ENCODE peak calls at places on chromosomes 3 and 15, in eight cellular contexts. A, C, X, M, Z, N, R and K are unnamed samples.

GRCh38 chr3:185722920-185723319 is 101.9 kb downstream of the IGF2BP2 start:
- DNase-seq in A (no peak), C (no peak), X (no peak), M (no peak), Z (no peak), N (no peak), R (no peak), K (no peak)

GRCh38 chr15:71154607-71155200 is 39.4 kb downstream of the THSD4 start:
- DNase-seq in A (no peak), C (no peak), X (no peak), M (no peak), Z (no peak), N (no peak), R (no peak), K (no peak)

GRCh38 chr3:129315386-129315991 is 36.8 kb downstream of the HMCES start:
- DNase-seq in A (peak), C (peak), X (peak), M (peak), Z (peak), N (peak), R (peak), K (peak)

GRCh38 chr3:132245547-132245946 is 71.7 kb upstream of the ACP3 start:
- DNase-seq in A (peak), C (no peak), X (no peak), M (no peak), Z (no peak), N (no peak), R (no peak), K (no peak)

GRCh38 chr3:38003371-38003816 is 12.8 kb downstream of the VILL start:
- DNase-seq in A (peak), C (peak), X (peak), M (peak), Z (peak), N (peak), R (peak), K (peak)

GRCh38 chr15:62254137-62254934 is 89.3 kb upstream of the C2CD4B start:
- DNase-seq in A (peak), C (peak), X (peak), M (peak), Z (peak), N (peak), R (peak), K (peak)

GRCh38 chr3:127172211-127172610 is 20.7 kb upstream of the PRR23E start:
- DNase-seq in A (no peak), C (no peak), X (peak), M (no peak), Z (no peak), N (no peak), R (no peak), K (no peak)

GRCh38 chr3:183252973-183253363 is at the start of gene B3GNT5:
- DNase-seq in A (peak), C (peak), X (peak), M (peak), Z (no peak), N (no peak), R (peak), K (peak)

GRCh38 chr3:171461087-171461917 is 1.1 kb upstream of the TNIK start:
- DNase-seq in A (no peak), C (peak), X (no peak), M (no peak), Z (no peak), N (peak), R (peak), K (no peak)

GRCh38 chr3:114551770-114552526 is 258.1 kb downstream of the TIGIT start:
- DNase-seq in A (peak), C (peak), X (peak), M (no peak), Z (no peak), N (no peak), R (no peak), K (no peak)

GRCh38 chr3:170081079-170081741 is 43.4 kb downstream of the GPR160 start:
- DNase-seq in A (no peak), C (no peak), X (no peak), M (no peak), Z (no peak), N (no peak), R (no peak), K (no peak)

GRCh38 chr15:38283010-38283409 is 30.4 kb downstream of the SPRED1 start:
- DNase-seq in A (no peak), C (no peak), X (no peak), M (no peak), Z (no peak), N (no peak), R (no peak), K (no peak)

GRCh38 chr3:131591394-131591990 is 88.7 kb upstream of the MRPL3 start:
- DNase-seq in A (peak), C (peak), X (no peak), M (no peak), Z (no peak), N (no peak), R (no peak), K (no peak)

GRCh38 chr15:66142341-66142740 is 111.2 kb downstream of the MEGF11 start:
- DNase-seq in A (no peak), C (no peak), X (no peak), M (no peak), Z (no peak), N (no peak), R (no peak), K (no peak)

GRCh38 chr15:39589193-39589814 is 8.4 kb downstream of the THBS1 start:
- DNase-seq in A (no peak), C (no peak), X (no peak), M (no peak), Z (no peak), N (no peak), R (no peak), K (no peak)

GRCh38 chr3:18082551-18083272 is 340.3 kb upstream of the TBC1D5 start:
- DNase-seq in A (no peak), C (no peak), X (no peak), M (no peak), Z (no peak), N (no peak), R (no peak), K (no peak)

GRCh38 chr3:85068911-85069310 is 110.1 kb downstream of the CADM2 start:
- DNase-seq in A (no peak), C (no peak), X (no peak), M (no peak), Z (no peak), N (no peak), R (no peak), K (no peak)

GRCh38 chr3:117281371-117281770 is 571.8 kb downstream of the TUSC7 start:
- DNase-seq in A (no peak), C (no peak), X (no peak), M (no peak), Z (no peak), N (no peak), R (no peak), K (no peak)

GRCh38 chr3:75610773-75611172 is 53.4 kb upstream of the FRG2C start:
- DNase-seq in A (no peak), C (no peak), X (no peak), M (no peak), Z (no peak), N (no peak), R (no peak), K (no peak)

GRCh38 chr3:14925729-14926591 is 21.4 kb upstream of the NR2C2 start:
- DNase-seq in A (peak), C (peak), X (no peak), M (no peak), Z (peak), N (peak), R (peak), K (no peak)

GRCh38 chr3:61466357-61466756 is 95.0 kb upstream of the PTPRG start:
- DNase-seq in A (no peak), C (no peak), X (no peak), M (no peak), Z (no peak), N (no peak), R (no peak), K (no peak)

GRCh38 chr3:107757140-107757539 is 234.4 kb downstream of the BBX start:
- DNase-seq in A (no peak), C (no peak), X (no peak), M (no peak), Z (no peak), N (no peak), R (no peak), K (no peak)

GRCh38 chr15:73688455-73688854 is 4.3 kb downstream of the CD276 start:
- DNase-seq in A (no peak), C (no peak), X (no peak), M (peak), Z (no peak), N (no peak), R (no peak), K (no peak)

GRCh38 chr3:107065094-107065861 is 312.0 kb upstream of the CCDC54 start:
- DNase-seq in A (no peak), C (no peak), X (no peak), M (no peak), Z (no peak), N (no peak), R (no peak), K (no peak)

GRCh38 chr3:194875581-194876402 is 190.1 kb downstream of the FAM43A start:
- DNase-seq in A (no peak), C (no peak), X (no peak), M (no peak), Z (no peak), N (no peak), R (no peak), K (no peak)

GRCh38 chr3:51686512-51687215 is 15.6 kb downstream of the TEX264 start:
- DNase-seq in A (no peak), C (no peak), X (peak), M (no peak), Z (peak), N (peak), R (peak), K (peak)

DNA sequence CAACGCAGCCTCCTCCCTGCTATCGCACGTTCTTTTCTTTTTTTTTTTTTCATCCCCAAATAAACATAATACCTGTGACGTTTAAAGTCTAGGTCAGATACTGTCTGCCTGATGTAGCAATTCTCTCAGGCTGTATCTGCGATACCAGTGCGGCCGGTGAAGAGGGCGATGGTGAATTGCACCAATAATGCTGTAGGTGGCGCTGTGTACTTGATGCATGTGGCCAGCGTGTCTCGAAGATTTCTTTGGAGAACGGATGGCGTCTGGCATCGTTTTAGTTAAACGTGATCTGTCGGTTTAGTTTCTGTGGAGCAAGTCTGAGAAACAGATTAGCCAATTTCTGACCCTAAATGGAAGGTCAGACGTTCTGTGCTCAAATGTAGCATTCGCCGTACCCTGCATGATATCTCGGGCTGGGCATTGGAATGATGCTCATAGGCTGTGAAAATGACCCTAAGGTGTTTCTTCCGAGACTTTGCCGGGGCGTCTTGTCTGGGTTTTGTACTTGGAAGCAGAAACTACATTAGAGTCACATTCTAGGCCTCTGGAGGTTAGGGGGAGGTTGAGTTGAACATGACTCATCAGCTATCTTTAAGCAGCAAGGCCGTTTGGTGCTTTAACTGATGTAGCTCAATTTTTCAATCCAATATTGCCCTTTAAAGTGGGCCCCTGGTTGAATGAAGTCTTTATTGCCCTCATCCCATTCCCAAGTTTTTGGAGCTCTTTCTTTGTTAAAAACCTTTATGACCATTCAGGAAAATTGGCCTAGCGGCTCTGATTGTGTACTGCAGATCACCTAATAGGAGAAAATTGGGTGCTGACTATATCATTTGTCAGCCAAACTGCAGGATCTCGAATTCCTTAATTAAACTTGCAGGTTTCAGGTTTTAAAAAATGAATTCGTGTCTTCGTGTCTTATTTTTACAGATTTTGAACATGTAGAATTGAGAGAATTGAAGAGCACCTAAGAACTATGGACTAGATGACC is 80.0 kb downstream of the SQOR start:
- DNase-seq in A (peak), C (peak), X (no peak), M (peak), Z (peak), N (peak), R (peak), K (peak)
- TF ChIP-seq CTCF in A (peak), C (peak), X (peak), M (peak), Z (peak), N (peak), R (peak), K (peak)

DNA sequence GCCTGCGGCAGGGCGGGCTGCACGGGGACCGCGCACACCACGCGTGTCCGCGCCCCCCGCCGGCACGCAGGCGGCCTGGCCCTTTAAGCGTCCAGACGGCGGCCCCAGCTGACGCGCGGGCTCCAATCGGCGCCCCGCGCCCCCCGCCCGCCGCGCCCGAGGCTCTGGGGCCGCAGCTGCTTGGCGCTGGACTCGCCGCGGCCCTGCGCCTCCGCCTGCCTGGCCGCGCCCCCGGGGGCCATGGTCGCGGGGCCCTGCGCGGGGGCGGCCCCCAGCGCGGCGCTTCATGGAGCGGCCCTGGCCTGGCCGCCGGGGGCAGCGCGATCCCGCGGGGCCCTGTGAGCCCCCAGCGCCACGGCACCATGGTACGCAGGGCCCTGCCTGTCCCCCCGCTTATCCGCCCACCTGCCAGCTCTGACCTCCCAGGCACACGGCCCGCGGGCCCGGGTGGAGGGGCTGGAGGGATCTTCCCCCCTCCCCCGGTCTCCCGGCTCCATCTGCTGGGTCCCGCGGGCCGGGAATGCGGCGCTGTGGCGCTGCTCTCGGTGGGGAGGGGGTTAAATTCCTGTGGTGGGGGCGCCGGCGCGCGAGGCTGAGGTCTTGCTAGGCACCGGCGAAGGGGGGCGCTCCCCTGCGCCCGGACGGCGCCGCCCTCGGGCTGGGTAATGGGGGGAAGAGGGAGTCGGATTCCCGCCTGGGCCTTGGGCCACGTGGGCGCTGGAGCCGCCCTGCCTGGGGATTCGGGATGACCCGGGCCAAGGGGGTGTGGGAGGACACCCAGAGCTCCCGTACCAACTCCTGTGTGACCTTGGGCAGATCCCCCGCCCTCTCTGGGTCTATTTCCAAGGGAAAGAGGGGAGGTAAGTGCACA is 1.1 kb downstream of the ZBTB47 start:
- DNase-seq in A (peak), C (peak), X (peak), M (peak), Z (no peak), N (no peak), R (peak), K (no peak)
- TF ChIP-seq CTCF in A (no peak), C (no peak), X (no peak), M (no peak), Z (no peak), N (no peak), R (no peak), K (peak)

DNA sequence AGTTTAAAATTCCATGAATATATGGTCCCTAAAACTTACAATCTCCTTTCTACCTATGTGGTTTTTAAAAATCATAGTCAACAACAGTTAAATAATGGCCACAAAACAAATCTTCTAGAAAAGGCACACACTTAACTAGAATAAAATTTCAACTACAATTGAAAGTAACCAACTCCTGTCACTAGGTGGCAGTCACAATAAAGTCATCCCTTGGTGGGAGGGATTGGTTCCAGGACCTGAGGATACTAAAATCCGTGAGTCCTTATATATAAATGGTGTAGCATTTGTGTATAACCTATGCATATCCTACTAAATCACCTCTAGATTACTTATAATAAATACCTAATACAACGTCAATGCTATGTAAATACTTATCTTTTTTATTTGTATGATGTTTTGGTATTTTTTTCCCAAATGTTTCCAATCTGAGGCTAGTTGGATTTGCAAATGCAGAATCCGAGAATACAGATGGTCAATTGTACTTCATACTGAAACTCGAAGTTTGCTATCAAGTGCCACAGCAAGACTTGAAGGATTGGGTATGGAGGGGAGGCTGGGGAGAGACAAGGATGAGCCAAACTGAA is 172.6 kb downstream of the FMN1 start:
- DNase-seq in A (peak), C (peak), X (no peak), M (no peak), Z (peak), N (no peak), R (no peak), K (no peak)
- TF ChIP-seq CTCF in A (no peak), C (peak), X (peak), M (peak), Z (peak), N (peak), R (peak), K (peak)

GRCh38 chr3:60125686-60126085 is 1075.9 kb upstream of the CFAP20DC start:
- DNase-seq in A (no peak), C (no peak), X (no peak), M (no peak), Z (no peak), N (no peak), R (no peak), K (no peak)
- TF ChIP-seq CTCF in A (no peak), C (no peak), X (no peak), M (no peak), Z (no peak), N (no peak), R (no peak), K (no peak)

GRCh38 chr15:59011262-59011947 is 23.9 kb downstream of the RNF111 start:
- DNase-seq in A (no peak), C (no peak), X (no peak), M (no peak), Z (no peak), N (no peak), R (no peak), K (no peak)
- TF ChIP-seq CTCF in A (no peak), C (no peak), X (no peak), M (no peak), Z (no peak), N (no peak), R (no peak), K (no peak)

DNA sequence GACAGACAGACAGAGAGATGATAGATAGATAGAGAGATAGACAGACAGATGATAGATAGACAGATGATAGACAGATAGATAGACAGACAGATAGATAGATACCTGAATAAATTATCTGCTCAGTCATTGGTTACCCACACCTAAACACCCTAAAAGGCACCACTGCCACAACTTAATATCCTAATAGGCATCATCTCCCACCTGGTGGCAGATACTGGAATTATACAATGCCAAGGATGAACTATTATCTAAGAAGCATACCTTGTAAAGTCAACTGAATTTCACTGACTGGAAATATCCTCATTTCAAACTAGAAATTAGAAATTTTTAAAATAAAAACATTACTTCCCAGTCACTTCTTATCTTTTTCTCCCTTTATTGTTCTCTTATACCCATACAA is 19.4 kb upstream of the ATP8B4 start:
- DNase-seq in A (no peak), C (peak), X (no peak), M (no peak), Z (no peak), N (no peak), R (no peak), K (no peak)
- TF ChIP-seq CTCF in A (no peak), C (peak), X (no peak), M (no peak), Z (no peak), N (no peak), R (no peak), K (no peak)

GRCh38 chr15:40807028-40807887 is at the start of the genes DNAJC17 and ZFYVE19:
- DNase-seq in A (peak), C (peak), X (peak), M (peak), Z (peak), N (peak), R (peak), K (peak)
- TF ChIP-seq CTCF in A (no peak), C (no peak), X (no peak), M (no peak), Z (no peak), N (no peak), R (no peak), K (peak)

GRCh38 chr15:101476756-101477155 is 12.8 kb downstream of the PCSK6 start:
- DNase-seq in A (no peak), C (no peak), X (peak), M (no peak), Z (no peak), N (no peak), R (no peak), K (no peak)
- TF ChIP-seq CTCF in A (no peak), C (no peak), X (no peak), M (no peak), Z (no peak), N (no peak), R (no peak), K (no peak)